ENCODE peak calls at places on chromosomes 16 and 17, in six cellular contexts. One of them, this sample, is unnamed. For H3K4me1, the result is how much of the 10 kb centered on the place peaks cover.

GRCh38 chr16:85491798-85492616 is 121.1 kb upstream of the GSE1 start:
- ATAC-seq in GM12878: peak
- ATAC-seq in A549: no peak
- ATAC-seq in HepG2: peak
- ATAC-seq in K562: peak
- ATAC-seq in heart left ventricle: peak
- ATAC-seq in this sample: peak

GRCh38 chr17:15381707-15382106 is 40.3 kb upstream of the TEKT3 start:
- ATAC-seq in GM12878: no peak
- ATAC-seq in A549: no peak
- ATAC-seq in HepG2: no peak
- ATAC-seq in K562: no peak
- ATAC-seq in heart left ventricle: no peak
- ATAC-seq in this sample: no peak

GRCh38 chr16:23504076-23504452 is 6.2 kb downstream of the GGA2 start:
- ATAC-seq in GM12878: peak
- ATAC-seq in A549: no peak
- ATAC-seq in HepG2: no peak
- ATAC-seq in K562: peak
- ATAC-seq in heart left ventricle: no peak
- ATAC-seq in this sample: peak

GRCh38 chr16:27642753-27643152 is 92.8 kb downstream of the KATNIP start:
- ATAC-seq in GM12878: peak
- ATAC-seq in A549: no peak
- ATAC-seq in HepG2: peak
- ATAC-seq in K562: peak
- ATAC-seq in heart left ventricle: no peak
- ATAC-seq in this sample: no peak

GRCh38 chr17:34658796-34659195 is 79.4 kb downstream of the TMEM132E start:
- ATAC-seq in GM12878: no peak
- ATAC-seq in A549: no peak
- ATAC-seq in HepG2: no peak
- ATAC-seq in K562: no peak
- ATAC-seq in heart left ventricle: no peak
- ATAC-seq in this sample: no peak

GRCh38 chr16:629289-630023 is 1.3 kb upstream of the WFIKKN1 start:
- ATAC-seq in GM12878: no peak
- ATAC-seq in A549: no peak
- ATAC-seq in HepG2: peak
- ATAC-seq in K562: peak
- ATAC-seq in heart left ventricle: no peak
- ATAC-seq in this sample: no peak

GRCh38 chr17:8387914-8388651 is 5.1 kb upstream of the RPL26 start:
- ATAC-seq in GM12878: no peak
- ATAC-seq in A549: no peak
- ATAC-seq in HepG2: no peak
- ATAC-seq in K562: no peak
- ATAC-seq in heart left ventricle: no peak
- ATAC-seq in this sample: no peak

GRCh38 chr17:81035389-81036127 is 607 bp downstream of the BAIAP2 start:
- ATAC-seq in GM12878: no peak
- ATAC-seq in A549: peak
- ATAC-seq in HepG2: no peak
- ATAC-seq in K562: peak
- ATAC-seq in heart left ventricle: no peak
- ATAC-seq in this sample: peak

GRCh38 chr17:8746501-8747236 is 2.0 kb upstream of the CCDC42 start:
- ATAC-seq in GM12878: no peak
- ATAC-seq in A549: peak
- ATAC-seq in HepG2: no peak
- ATAC-seq in K562: peak
- ATAC-seq in heart left ventricle: no peak
- ATAC-seq in this sample: no peak

GRCh38 chr17:59277031-59277430 is 54.4 kb upstream of the YPEL2 start:
- ATAC-seq in GM12878: peak
- ATAC-seq in A549: no peak
- ATAC-seq in HepG2: no peak
- ATAC-seq in K562: no peak
- ATAC-seq in heart left ventricle: no peak
- ATAC-seq in this sample: no peak

GRCh38 chr17:58595194-58595792 is 80.9 kb upstream of the MTMR4 start:
- ATAC-seq in GM12878: peak
- ATAC-seq in A549: peak
- ATAC-seq in HepG2: no peak
- ATAC-seq in K562: peak
- ATAC-seq in heart left ventricle: no peak
- ATAC-seq in this sample: no peak

GRCh38 chr17:44757045-44757917 is 1.5 kb upstream of the ADAM11 start:
- ATAC-seq in GM12878: no peak
- ATAC-seq in A549: no peak
- ATAC-seq in HepG2: peak
- ATAC-seq in K562: peak
- ATAC-seq in heart left ventricle: peak
- ATAC-seq in this sample: no peak

GRCh38 chr17:2631211-2631610 is 37.8 kb downstream of the PAFAH1B1 start:
- ATAC-seq in GM12878: no peak
- ATAC-seq in A549: no peak
- ATAC-seq in HepG2: no peak
- ATAC-seq in K562: no peak
- ATAC-seq in heart left ventricle: no peak
- ATAC-seq in this sample: no peak

GRCh38 chr17:60525624-60526514 is at the start of gene APPBP2:
- ATAC-seq in GM12878: peak
- ATAC-seq in A549: peak
- ATAC-seq in HepG2: peak
- ATAC-seq in K562: peak
- ATAC-seq in heart left ventricle: peak
- ATAC-seq in this sample: peak

GRCh38 chr17:38453951-38454421 is 25.7 kb downstream of the ARHGAP23 start:
- ATAC-seq in GM12878: no peak
- ATAC-seq in A549: peak
- ATAC-seq in HepG2: no peak
- ATAC-seq in K562: no peak
- ATAC-seq in heart left ventricle: no peak
- ATAC-seq in this sample: no peak

GRCh38 chr17:3911271-3912053 is 4.8 kb downstream of the P2RX1 start:
- ATAC-seq in GM12878: peak
- ATAC-seq in A549: no peak
- ATAC-seq in HepG2: no peak
- ATAC-seq in K562: no peak
- ATAC-seq in heart left ventricle: peak
- ATAC-seq in this sample: peak

GRCh38 chr16:27273670-27274522 is 5.3 kb upstream of the NSMCE1 start:
- ATAC-seq in GM12878: peak
- ATAC-seq in A549: peak
- ATAC-seq in HepG2: peak
- ATAC-seq in K562: no peak
- ATAC-seq in heart left ventricle: no peak
- ATAC-seq in this sample: no peak

GRCh38 chr17:66450008-66450856 is 147.8 kb downstream of the PRKCA start:
- ATAC-seq in GM12878: no peak
- ATAC-seq in A549: no peak
- ATAC-seq in HepG2: peak
- ATAC-seq in K562: no peak
- ATAC-seq in heart left ventricle: no peak
- ATAC-seq in this sample: no peak

GRCh38 chr17:38447502-38448095 is 19.3 kb downstream of the ARHGAP23 start:
- ATAC-seq in GM12878: no peak
- ATAC-seq in A549: no peak
- ATAC-seq in HepG2: no peak
- ATAC-seq in K562: no peak
- ATAC-seq in heart left ventricle: no peak
- ATAC-seq in this sample: no peak

GRCh38 chr17:63751806-63752205 is 10.2 kb upstream of the STRADA start:
- ATAC-seq in GM12878: peak
- ATAC-seq in A549: no peak
- ATAC-seq in HepG2: no peak
- ATAC-seq in K562: no peak
- ATAC-seq in heart left ventricle: no peak
- ATAC-seq in this sample: no peak

GRCh38 chr16:9422769-9423513 is 331.5 kb downstream of the HAPSTR1 start:
- ATAC-seq in GM12878: no peak
- ATAC-seq in A549: no peak
- ATAC-seq in HepG2: no peak
- ATAC-seq in K562: no peak
- ATAC-seq in heart left ventricle: peak
- ATAC-seq in this sample: no peak

GRCh38 chr17:45127583-45128300 is 4.6 kb downstream of the PLCD3 start:
- ATAC-seq in GM12878: no peak
- ATAC-seq in A549: peak
- ATAC-seq in HepG2: peak
- ATAC-seq in K562: no peak
- ATAC-seq in heart left ventricle: no peak
- ATAC-seq in this sample: peak

GRCh38 chr16:22235839-22236745 is 30.0 kb downstream of the EEF2K start:
- ATAC-seq in GM12878: no peak
- ATAC-seq in A549: no peak
- ATAC-seq in HepG2: no peak
- ATAC-seq in K562: no peak
- ATAC-seq in heart left ventricle: no peak
- ATAC-seq in this sample: peak

GRCh38 chr16:49528035-49528434 is 154.4 kb downstream of the C16orf78 start:
- ATAC-seq in GM12878: no peak
- ATAC-seq in A549: no peak
- ATAC-seq in HepG2: no peak
- ATAC-seq in K562: peak
- ATAC-seq in heart left ventricle: no peak
- ATAC-seq in this sample: peak

GRCh38 chr17:10019941-10020403 is 114.9 kb upstream of the RCVRN start:
- ATAC-seq in GM12878: no peak
- ATAC-seq in A549: no peak
- ATAC-seq in HepG2: no peak
- ATAC-seq in K562: no peak
- ATAC-seq in heart left ventricle: no peak
- ATAC-seq in this sample: no peak

GRCh38 chr16:67917140-67917851 is 14.4 kb downstream of the CTRL start:
- ATAC-seq in GM12878: no peak
- ATAC-seq in A549: peak
- ATAC-seq in HepG2: no peak
- ATAC-seq in K562: no peak
- ATAC-seq in heart left ventricle: peak
- ATAC-seq in this sample: no peak

GRCh38 chr17:79930786-79931516 is 91.7 kb upstream of the CBX4 start:
- ATAC-seq in GM12878: peak
- ATAC-seq in A549: no peak
- ATAC-seq in HepG2: no peak
- ATAC-seq in K562: no peak
- ATAC-seq in heart left ventricle: no peak
- ATAC-seq in this sample: no peak

GRCh38 chr17:44376124-44376523 is 12.5 kb upstream of the FAM171A2 start:
- ATAC-seq in GM12878: peak
- ATAC-seq in A549: peak
- ATAC-seq in HepG2: peak
- ATAC-seq in K562: peak
- ATAC-seq in heart left ventricle: peak
- ATAC-seq in this sample: no peak

GRCh38 chr16:23104032-23104955 is 45.0 kb downstream of the USP31 start:
- ATAC-seq in GM12878: no peak
- ATAC-seq in A549: no peak
- ATAC-seq in HepG2: peak
- ATAC-seq in K562: no peak
- ATAC-seq in heart left ventricle: no peak
- ATAC-seq in this sample: peak

GRCh38 chr17:39716879-39717536 is 13.3 kb downstream of the MIEN1 start:
- ATAC-seq in GM12878: no peak
- ATAC-seq in A549: no peak
- ATAC-seq in HepG2: no peak
- ATAC-seq in K562: peak
- ATAC-seq in heart left ventricle: peak
- ATAC-seq in this sample: no peak

GRCh38 chr16:55760665-55761035 is 72.2 kb downstream of the CES1 start:
- ATAC-seq in GM12878: no peak
- ATAC-seq in A549: no peak
- ATAC-seq in HepG2: peak
- ATAC-seq in K562: no peak
- ATAC-seq in heart left ventricle: no peak
- ATAC-seq in this sample: no peak
- TF ChIP-seq POLR2A in GM12878: no peak
- TF ChIP-seq POLR2A in A549: no peak
- TF ChIP-seq POLR2A in HepG2: no peak
- TF ChIP-seq POLR2A in K562: no peak
- TF ChIP-seq POLR2A in heart left ventricle: no peak
- TF ChIP-seq POLR2A in this sample: no peak

DNA sequence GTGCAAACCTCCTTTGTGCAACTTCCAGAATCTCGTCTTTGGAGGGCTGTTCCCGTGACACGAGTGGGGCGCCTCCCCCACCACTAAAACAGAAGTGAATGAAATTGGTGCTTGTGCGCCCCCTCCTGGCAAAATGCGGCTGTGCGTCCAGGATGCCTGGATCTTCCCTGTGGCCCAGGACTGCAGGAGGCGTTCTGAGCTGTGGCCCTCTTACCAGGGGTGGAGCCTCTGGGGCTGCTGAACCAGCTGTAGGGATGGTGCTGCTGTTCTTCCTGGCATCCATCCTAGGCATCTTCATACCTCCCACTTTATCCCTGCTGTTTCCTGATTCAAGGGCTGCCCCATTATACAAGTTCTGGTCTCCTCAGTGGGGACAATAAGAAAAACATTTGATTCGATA is 18.5 kb upstream of the NAGLU start:
- ATAC-seq in GM12878: peak
- ATAC-seq in A549: peak
- ATAC-seq in HepG2: peak
- ATAC-seq in K562: peak
- ATAC-seq in heart left ventricle: peak
- ATAC-seq in this sample: peak
- H3K4me1 ChIP-seq in GM12878: under half
- H3K4me1 ChIP-seq in A549: half or more
- H3K4me1 ChIP-seq in HepG2: half or more
- H3K4me1 ChIP-seq in K562: half or more
- H3K4me1 ChIP-seq in heart left ventricle: half or more
- H3K4me1 ChIP-seq in this sample: under half

GRCh38 chr16:5333991-5334390 is 236.4 kb upstream of the EEF2KMT start:
- ATAC-seq in GM12878: no peak
- ATAC-seq in A549: no peak
- ATAC-seq in HepG2: no peak
- ATAC-seq in K562: no peak
- ATAC-seq in heart left ventricle: no peak
- ATAC-seq in this sample: no peak

DNA sequence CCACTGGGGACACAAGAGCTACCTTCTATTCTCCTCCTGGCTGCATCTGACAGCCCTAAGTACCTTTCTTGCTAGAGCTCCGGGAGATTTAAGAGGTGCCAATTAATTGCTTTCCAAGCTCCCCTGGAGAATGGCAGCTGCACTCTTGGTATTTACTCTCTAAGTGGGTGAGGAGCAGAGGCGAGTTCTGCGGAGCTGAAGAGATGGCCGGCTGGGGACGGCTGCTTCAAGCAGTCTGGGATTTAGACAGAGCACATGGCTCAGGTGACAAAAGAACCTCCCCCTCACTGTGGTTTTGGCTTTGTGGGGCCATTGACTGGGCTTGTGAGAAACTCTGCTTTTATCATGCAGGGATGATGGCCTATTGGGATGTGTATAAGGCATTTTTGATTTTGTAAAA is 239.3 kb upstream of the EEF2KMT start:
- ATAC-seq in GM12878: no peak
- ATAC-seq in A549: no peak
- ATAC-seq in HepG2: no peak
- ATAC-seq in K562: no peak
- ATAC-seq in heart left ventricle: no peak
- ATAC-seq in this sample: no peak
- TF ChIP-seq POLR2A in GM12878: no peak
- TF ChIP-seq POLR2A in A549: no peak
- TF ChIP-seq POLR2A in HepG2: no peak
- TF ChIP-seq POLR2A in K562: no peak
- TF ChIP-seq POLR2A in heart left ventricle: no peak
- TF ChIP-seq POLR2A in this sample: no peak

GRCh38 chr17:77425791-77426641 is 285.2 kb downstream of the SEC14L1 start:
- ATAC-seq in GM12878: peak
- ATAC-seq in A549: peak
- ATAC-seq in HepG2: no peak
- ATAC-seq in K562: peak
- ATAC-seq in heart left ventricle: no peak
- ATAC-seq in this sample: peak
- H3K4me1 ChIP-seq in GM12878: half or more
- H3K4me1 ChIP-seq in A549: half or more
- H3K4me1 ChIP-seq in HepG2: half or more
- H3K4me1 ChIP-seq in K562: half or more
- H3K4me1 ChIP-seq in heart left ventricle: half or more
- H3K4me1 ChIP-seq in this sample: under half

This sample was measured in gastroesophageal sphincter.